ENCODE peak calls at places on chromosomes 16 and 17, in four cellular contexts. R is mesendoderm, N is keratinocyte, U is Panc1. I is an unnamed sample.
A peak's percentile ranks its signal among the peaks of the same experiment; 100 is the strongest.

GRCh38 chr16:20399185-20399584 is 5.4 kb downstream of the PDILT start:
- DNase-seq in U (no peak), R (no peak), N (no peak), I (no peak)

GRCh38 chr16:51390877-51391276 is 239.8 kb upstream of the SALL1 start:
- DNase-seq in R (peak; percentile 51), U (no peak), N (no peak), I (no peak)

GRCh38 chr17:2954898-2955445 is 108.4 kb downstream of the OR1D5 start:
- DNase-seq in N (peak; percentile 83), U (peak; percentile 90), R (peak; percentile 50), I (peak; percentile 95)

GRCh38 chr17:32970281-32970680 is 21.4 kb upstream of the SPACA3 start:
- DNase-seq in U (no peak), R (no peak), N (no peak), I (no peak)

GRCh38 chr16:75104836-75105235 is 11.7 kb downstream of the LDHD start:
- DNase-seq in U (no peak), N (no peak), R (no peak), I (no peak)

GRCh38 chr17:64683791-64684190 is 21.7 kb upstream of the SMURF2 start:
- DNase-seq in R (no peak), N (no peak), U (no peak), I (no peak)

GRCh38 chr16:102060-102855 is 24.2 kb downstream of the MPG start:
- DNase-seq in U (no peak), R (no peak), N (no peak), I (no peak)

GRCh38 chr17:35769895-35770486 is 9.3 kb downstream of the C17orf50 start:
- DNase-seq in U (no peak), R (no peak), N (no peak), I (no peak)

GRCh38 chr17:81968850-81969812 is 8.1 kb upstream of the NOTUM start:
- DNase-seq in U (no peak), N (no peak), R (no peak), I (no peak)

GRCh38 chr16:457732-458400 is 32.4 kb downstream of the RAB11FIP3 start:
- DNase-seq in N (no peak), U (no peak), R (peak; percentile 57), I (no peak)

GRCh38 chr16:11312718-11313492 is 31.8 kb upstream of the PRM1 start:
- DNase-seq in N (no peak), R (peak; percentile 86), U (no peak), I (no peak)

GRCh38 chr17:50290074-50290702 is 15.9 kb downstream of the TMEM92 start:
- DNase-seq in R (peak; percentile 74), U (peak; percentile 57), N (peak; percentile 55), I (peak; percentile 91)

GRCh38 chr16:87562201-87562600 is 40.1 kb upstream of the JPH3 start:
- DNase-seq in U (no peak), R (no peak), N (no peak), I (no peak)

GRCh38 chr17:19284005-19284959 is 47.1 kb downstream of the EPN2 start:
- DNase-seq in R (no peak), N (no peak), U (no peak), I (no peak)

DNA sequence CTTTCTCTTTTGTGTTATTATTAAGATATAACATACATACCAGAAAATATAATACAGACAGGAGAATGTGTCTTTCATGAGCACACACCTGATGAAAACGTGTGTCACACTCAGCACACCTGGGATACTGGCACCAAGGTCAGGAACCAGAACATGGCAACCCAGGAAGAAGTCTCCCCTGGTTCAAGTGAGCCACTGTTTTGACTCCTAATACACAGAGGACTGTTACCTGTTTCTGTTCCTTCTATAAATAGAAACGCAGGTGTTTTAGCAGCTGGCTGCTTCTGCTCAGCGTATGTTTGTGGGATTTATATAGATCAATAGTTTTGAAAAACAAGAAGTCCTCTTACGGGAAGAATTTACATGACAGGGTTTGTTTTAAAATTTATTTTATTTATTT is 3.5 kb downstream of the SEC14L1 start:
- DNase-seq in N (no peak), R (no peak), U (no peak), I (no peak)
- H3K27ac ChIP-seq in N (no peak overlapping the region), R (no peak overlapping the region), U (peak overlapping the region; percentile 99), I (no peak overlapping the region)

DNA sequence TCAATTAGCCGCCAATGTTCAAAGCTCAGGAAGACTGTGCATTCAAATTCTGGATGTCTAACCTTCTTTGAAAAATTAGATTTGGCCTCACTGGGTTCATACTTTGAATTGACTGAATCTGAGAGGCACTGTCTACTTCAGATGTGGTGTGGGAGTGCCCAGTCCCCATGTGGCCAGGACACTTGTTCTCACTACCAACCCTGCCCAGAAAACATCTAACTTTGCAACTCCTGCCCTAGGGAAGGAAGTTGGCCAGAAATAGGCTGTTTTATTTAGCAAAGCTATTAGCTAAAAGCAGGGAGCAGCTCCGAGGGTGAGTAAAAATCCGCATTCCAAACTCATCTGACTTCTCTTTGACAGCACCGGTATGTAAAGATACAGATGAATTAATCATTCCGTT is 86.3 kb downstream of the XYLT1 start:
- DNase-seq in N (no peak), R (no peak), U (no peak), I (no peak)
- H3K27ac ChIP-seq in N (no peak overlapping the region), R (no peak overlapping the region), U (no peak overlapping the region), I (no peak overlapping the region)

GRCh38 chr17:77422104-77422782 is 281.5 kb downstream of the SEC14L1 start:
- DNase-seq in N (peak; percentile 71), U (no peak), R (peak; percentile 35), I (peak; percentile 40)

GRCh38 chr17:77419547-77420475 is 279.0 kb downstream of the SEC14L1 start:
- DNase-seq in U (no peak), N (no peak), R (peak; percentile 94), I (no peak)

GRCh38 chr17:77420476-77420803 is 279.7 kb downstream of the SEC14L1 start:
- DNase-seq in U (no peak), R (no peak), N (no peak), I (no peak)

GRCh38 chr17:77420804-77421634 is 280.2 kb downstream of the SEC14L1 start:
- DNase-seq in N (no peak), U (no peak), R (peak; percentile 95), I (no peak)

DNA sequence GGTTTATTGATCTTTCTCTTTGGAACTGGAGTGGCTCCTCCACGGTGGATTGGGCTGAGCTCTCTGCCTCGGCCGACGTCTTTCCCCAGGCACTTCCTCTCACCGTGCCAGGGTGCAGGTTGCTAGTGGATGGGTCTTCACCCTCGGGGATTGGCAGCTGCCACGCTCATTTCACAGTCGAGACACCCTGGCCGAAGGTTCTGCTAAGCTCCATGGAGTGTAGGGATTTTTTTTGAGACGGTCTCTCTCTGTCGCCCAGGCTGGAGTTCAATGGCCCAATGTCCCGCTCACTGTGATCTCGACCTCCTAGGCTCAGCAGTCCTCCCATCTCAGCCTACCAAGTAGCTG is 280.8 kb downstream of the SEC14L1 start:
- DNase-seq in U (no peak), R (no peak), N (no peak), I (no peak)
- H3K27ac ChIP-seq in U (peak overlapping the region; percentile 83), R (peak overlapping the region; percentile 71), N (peak overlapping the region; percentile 90), I (peak overlapping the region; percentile 91)

DNA sequence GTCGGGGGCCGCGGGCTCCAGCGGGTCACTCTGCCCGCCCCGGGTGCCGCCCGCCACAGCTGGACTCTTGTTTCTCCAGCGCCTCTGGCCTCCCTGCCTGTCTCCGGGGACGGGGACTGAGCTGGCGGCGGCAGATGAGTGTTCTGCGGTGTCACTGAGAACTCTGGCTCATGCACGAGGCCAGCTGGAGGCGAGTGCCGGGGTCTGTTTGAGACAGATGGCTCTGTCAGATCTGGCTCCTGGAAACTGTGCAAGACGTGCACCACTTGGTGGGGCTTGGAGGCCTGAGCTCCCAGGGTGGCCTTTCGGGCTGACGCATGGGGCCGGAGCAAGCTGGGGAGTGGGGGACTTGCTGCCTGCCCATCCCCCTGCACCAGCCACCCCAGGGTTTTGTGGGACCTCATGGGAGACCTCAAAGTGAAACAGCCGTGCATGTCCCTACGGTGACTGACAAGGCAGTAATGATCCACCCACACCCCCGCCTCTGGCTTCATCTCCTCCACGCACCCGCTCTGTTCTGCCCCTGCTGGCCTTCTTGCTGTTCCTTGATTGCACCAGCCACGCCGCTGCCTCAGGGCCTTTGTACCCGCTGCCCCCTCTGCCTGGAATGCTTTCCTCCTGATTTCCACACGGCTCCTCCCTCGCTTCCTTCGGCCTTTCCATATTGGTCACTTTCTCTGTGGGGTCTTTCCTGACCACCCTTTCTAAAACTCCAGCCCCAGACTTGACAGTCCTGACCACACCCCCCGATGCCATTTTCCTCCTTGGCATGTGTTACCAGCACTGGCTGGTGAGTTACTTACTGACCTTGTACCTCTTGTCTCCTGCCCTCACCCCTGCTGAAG is 174.9 kb upstream of the CIBAR2 start:
- DNase-seq in U (no peak), R (no peak), N (no peak), I (no peak)
- H3K27ac ChIP-seq in U (no peak overlapping the region), R (no peak overlapping the region), N (no peak overlapping the region), I (no peak overlapping the region)

DNA sequence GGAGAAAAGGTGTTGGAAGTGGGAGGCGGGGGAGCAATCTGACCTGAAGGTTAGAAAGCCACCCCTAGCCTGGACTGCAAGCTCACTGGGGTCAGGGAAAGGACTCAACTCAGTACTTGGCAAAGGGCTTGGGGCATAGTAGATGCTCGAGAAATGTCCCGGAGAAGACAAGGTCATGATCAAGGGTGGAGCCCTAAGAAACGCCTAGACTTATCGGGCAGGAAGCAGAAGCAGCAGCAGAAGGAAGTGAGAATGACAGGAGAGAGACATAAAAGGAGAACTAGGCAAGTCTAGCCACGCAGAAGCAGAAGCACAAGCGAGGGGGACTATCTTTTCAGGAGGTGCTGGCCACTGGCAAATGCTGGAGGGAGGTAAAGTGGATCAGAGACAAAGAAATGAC is 10.2 kb downstream of the COTL1 start:
- DNase-seq in U (no peak), R (no peak), N (no peak), I (no peak)
- H3K27ac ChIP-seq in U (no peak overlapping the region), R (no peak overlapping the region), N (no peak overlapping the region), I (no peak overlapping the region)

DNA sequence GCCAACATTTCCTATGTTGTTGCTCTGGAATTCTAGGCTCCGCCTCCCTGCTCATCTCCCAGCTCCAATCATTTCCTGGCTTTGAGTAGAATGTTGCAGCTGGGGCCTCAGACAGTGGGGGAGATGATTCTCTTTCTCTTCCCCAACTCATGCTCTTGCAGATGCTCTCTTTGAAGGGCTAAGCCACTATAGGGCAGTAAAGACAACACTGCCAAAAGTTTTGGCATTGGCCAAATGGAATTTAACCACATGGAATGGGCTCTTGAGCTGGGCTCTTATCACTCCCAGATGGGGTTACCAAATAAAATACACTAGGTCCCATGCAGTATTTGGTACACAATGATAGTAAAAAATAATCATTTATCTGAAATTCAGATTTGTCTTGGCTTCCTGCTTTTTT is 19.6 kb upstream of the EFCAB13 start:
- DNase-seq in N (no peak), U (no peak), R (peak; percentile 18), I (no peak)
- H3K27ac ChIP-seq in N (no peak overlapping the region), U (peak overlapping the region; percentile 90), R (no peak overlapping the region), I (no peak overlapping the region)

GRCh38 chr17:9218911-9219310 is 197.6 kb downstream of the NTN1 start:
- DNase-seq in U (no peak), R (no peak), N (no peak), I (no peak)
- H3K27ac ChIP-seq in U (no peak overlapping the region), R (no peak overlapping the region), N (no peak overlapping the region), I (no peak overlapping the region)

GRCh38 chr17:15913826-15914225 is 31.1 kb upstream of the ADORA2B start:
- DNase-seq in R (no peak), N (no peak), U (no peak), I (no peak)
- H3K27ac ChIP-seq in R (no peak overlapping the region), N (no peak overlapping the region), U (no peak overlapping the region), I (no peak overlapping the region)

I was measured in epithelial cell of prostate.